ENCODE peak calls at places on chromosomes 2 and 18, in four cellular contexts. V is NCI-H2081, D is M059J, E is foreskin fibroblast. J is an unnamed sample.
A peak's percentile ranks its signal among the peaks of the same experiment; 100 is the strongest.

GRCh38 chr2:19358242-19359020 is at the start of gene OSR1:
- DNase-seq in V (peak; percentile 34), D (peak; percentile 55), E (peak; percentile 83), J (peak; percentile 68)

GRCh38 chr2:1740714-1741584 is 3.4 kb downstream of the PXDN start:
- DNase-seq in V (no peak), D (peak; percentile 52), E (no peak), J (no peak)

GRCh38 chr2:200376422-200377142 is 70.1 kb downstream of the SPATS2L start:
- DNase-seq in V (no peak), D (peak; percentile 44), E (no peak), J (no peak)

GRCh38 chr2:160838100-160838499 is 322.1 kb upstream of the TANK start:
- DNase-seq in V (no peak), D (no peak), E (no peak), J (no peak)

GRCh38 chr2:52365946-52366345 is 1334.0 kb upstream of the NRXN1 start:
- DNase-seq in V (no peak), D (no peak), E (no peak), J (peak; percentile 25)

GRCh38 chr2:46171441-46171953 is 125.7 kb upstream of the EPAS1 start:
- DNase-seq in V (no peak), D (peak; percentile 89), E (peak; percentile 93), J (peak; percentile 83)

GRCh38 chr2:221758076-221758475 is 186.0 kb upstream of the EPHA4 start:
- DNase-seq in V (no peak), D (no peak), E (no peak), J (no peak)

GRCh38 chr2:65660340-65660739 is 227.9 kb upstream of the SPRED2 start:
- DNase-seq in V (no peak), D (peak; percentile 30), E (no peak), J (no peak)

GRCh38 chr2:20141056-20141762 is 83.7 kb downstream of the SDC1 start:
- DNase-seq in V (no peak), D (peak; percentile 97), E (peak; percentile 98), J (no peak)

GRCh38 chr18:59448546-59448945 is 89.5 kb upstream of the LMAN1 start:
- DNase-seq in V (no peak), D (no peak), E (peak; percentile 73), J (no peak)

GRCh38 chr2:175734679-175735078 is 267.4 kb downstream of the LNPK start:
- DNase-seq in V (peak; percentile 39), D (no peak), E (no peak), J (peak; percentile 27)

GRCh38 chr2:160257742-160258577 is 57.9 kb upstream of the ITGB6 start:
- DNase-seq in V (no peak), D (peak; percentile 75), E (no peak), J (no peak)

GRCh38 chr2:240436626-240437180 is 1.2 kb downstream of the GPC1 start:
- DNase-seq in V (no peak), D (no peak), E (peak; percentile 26), J (no peak)

GRCh38 chr18:79520473-79521390 is 125.0 kb downstream of the NFATC1 start:
- DNase-seq in V (no peak), D (no peak), E (no peak), J (no peak)

GRCh38 chr2:58629720-58630119 is 388.6 kb upstream of the FANCL start:
- DNase-seq in V (no peak), D (no peak), E (no peak), J (no peak)